ENCODE peak calls at places on chromosomes 13 and 19, in four cellular contexts. D is psoas muscle, L is foreskin fibroblast, B is left ventricle myocardium inferior. Y is an unnamed sample.

GRCh38 chr13:70171151-70171550 is 62.9 kb upstream of the KLHL1 start:
- DNase-seq in B (no peak), D (no peak), L (no peak), Y (no peak)

GRCh38 chr19:294341-294818 is 3.2 kb upstream of the PLPP2 start:
- DNase-seq in L (peak), B (no peak), D (no peak), Y (no peak)

GRCh38 chr13:97279913-97280312 is 57.8 kb downstream of the MBNL2 start:
- DNase-seq in L (no peak), D (no peak), B (no peak), Y (peak)

GRCh38 chr19:42076375-42076944 is 494 bp downstream of the ZNF574 start:
- DNase-seq in L (no peak), D (no peak), B (no peak), Y (no peak)

GRCh38 chr13:113052206-113052605 is 53.4 kb upstream of the F7 start:
- DNase-seq in D (no peak), L (no peak), B (no peak), Y (no peak)

GRCh38 chr19:27672309-27673047 is 1540.5 kb downstream of the UQCRFS1 start:
- DNase-seq in B (peak), D (no peak), L (no peak), Y (no peak)

GRCh38 chr13:105436946-105437345 is 1098.5 kb downstream of the EFNB2 start:
- DNase-seq in D (no peak), B (no peak), L (no peak), Y (no peak)

GRCh38 chr19:39032164-39032918 is at the start of gene FBXO27:
- DNase-seq in D (peak), L (no peak), B (peak), Y (no peak)

GRCh38 chr13:34265016-34265692 is 447.2 kb downstream of the RFC3 start:
- DNase-seq in B (no peak), D (no peak), L (no peak), Y (no peak)

GRCh38 chr13:20873348-20873747 is 29.2 kb downstream of the XPO4 start:
- DNase-seq in D (no peak), B (no peak), L (peak), Y (peak)

GRCh38 chr19:51002542-51003311 is 1.3 kb upstream of the KLK8 start:
- DNase-seq in L (no peak), B (no peak), D (no peak), Y (no peak)

GRCh38 chr13:111963031-111963430 is 103.9 kb upstream of the SOX1 start:
- DNase-seq in L (no peak), B (no peak), D (no peak), Y (no peak)

GRCh38 chr13:82963466-82963865 is 918.8 kb downstream of the SLITRK1 start:
- DNase-seq in L (peak), D (no peak), B (no peak), Y (no peak)

GRCh38 chr19:34482380-34483250 is 1.1 kb downstream of the WTIP start:
- DNase-seq in B (no peak), D (no peak), L (peak), Y (no peak)

GRCh38 chr19:590396-590745 is 690 bp downstream of the HCN2 start:
- DNase-seq in L (no peak), D (no peak), B (no peak), Y (no peak)

GRCh38 chr19:3618144-3618810 is 8.3 kb downstream of the CACTIN start:
- DNase-seq in L (peak), D (peak), B (peak), Y (no peak)

GRCh38 chr13:83372786-83373185 is 509.5 kb downstream of the SLITRK1 start:
- DNase-seq in D (no peak), L (peak), B (no peak), Y (no peak)

GRCh38 chr19:13849991-13850909 is 26.7 kb upstream of the NANOS3 start:
- DNase-seq in B (peak), D (peak), L (peak), Y (no peak)

GRCh38 chr19:41373993-41374392 is 2.3 kb upstream of the TMEM91 start:
- DNase-seq in D (peak), L (peak), B (peak), Y (peak)

GRCh38 chr13:80921556-80921955 is 580.6 kb upstream of the SPRY2 start:
- DNase-seq in B (no peak), D (no peak), L (peak), Y (no peak)

GRCh38 chr19:55042688-55043087 is 4.6 kb upstream of the GP6 start:
- DNase-seq in D (no peak), B (no peak), L (no peak), Y (no peak)

GRCh38 chr19:35505956-35506355 is 7.5 kb downstream of the DMKN start:
- DNase-seq in D (no peak), B (no peak), L (no peak), Y (no peak)

GRCh38 chr19:40389404-40390083 is 437 bp downstream of the HIPK4 start:
- DNase-seq in D (no peak), B (no peak), L (no peak), Y (no peak)

GRCh38 chr19:35828694-35829301 is 16.2 kb upstream of the PRODH2 start:
- DNase-seq in L (peak), D (peak), B (peak), Y (peak)

GRCh38 chr13:94646904-94647303 is 45.2 kb downstream of the GPR180 start:
- DNase-seq in B (no peak), D (no peak), L (no peak), Y (no peak)

GRCh38 chr19:39320948-39321831 is 527 bp upstream of the LRFN1 start:
- DNase-seq in L (no peak), B (no peak), D (no peak), Y (no peak)

GRCh38 chr19:1394252-1395193 is 6.8 kb downstream of the GAMT start:
- DNase-seq in L (no peak), D (no peak), B (no peak), Y (no peak)

GRCh38 chr19:13483215-13483614 is 23.1 kb downstream of the CACNA1A start:
- DNase-seq in L (no peak), D (no peak), B (no peak), Y (no peak)

GRCh38 chr13:29162638-29163037 is 342.5 kb downstream of the MTUS2 start:
- DNase-seq in B (no peak), D (no peak), L (peak), Y (no peak)

GRCh38 chr13:110275931-110276552 is 30.9 kb downstream of the COL4A1 start:
- DNase-seq in B (peak), L (no peak), D (peak), Y (no peak)

GRCh38 chr19:3725640-3726310 is 17.6 kb downstream of the TJP3 start:
- DNase-seq in B (no peak), L (no peak), D (no peak), Y (no peak)

GRCh38 chr19:12578641-12579040 is 27.4 kb upstream of the ZNF564 start:
- DNase-seq in L (no peak), B (no peak), D (no peak), Y (no peak)

GRCh38 chr19:2902590-2903218 is 2.0 kb downstream of the ZNF57 start:
- DNase-seq in D (no peak), L (no peak), B (no peak), Y (no peak)

GRCh38 chr13:41054212-41054877 is 7.0 kb upstream of the WBP4 start:
- DNase-seq in B (no peak), D (no peak), L (peak), Y (peak)

GRCh38 chr13:60562081-60562764 is 165.2 kb downstream of the TDRD3 start:
- DNase-seq in D (no peak), B (no peak), L (no peak), Y (no peak)

GRCh38 chr13:49693191-49693733 is 2.0 kb upstream of the EBPL start:
- DNase-seq in B (no peak), D (no peak), L (no peak), Y (no peak)

GRCh38 chr19:22733691-22734090 is 50.3 kb downstream of the ZNF99 start:
- DNase-seq in L (no peak), B (no peak), D (no peak), Y (no peak)

GRCh38 chr19:5925830-5926459 is 11.9 kb downstream of the CAPS start:
- DNase-seq in B (no peak), D (no peak), L (no peak), Y (no peak)

GRCh38 chr19:5929179-5929578 is 15.1 kb downstream of the CAPS start:
- DNase-seq in L (no peak), B (no peak), D (no peak), Y (no peak)

GRCh38 chr19:5929646-5930045 is 15.6 kb downstream of the CAPS start:
- DNase-seq in L (no peak), D (no peak), B (no peak), Y (no peak)

GRCh38 chr19:5927439-5927821 is 13.4 kb downstream of the CAPS start:
- DNase-seq in L (no peak), B (no peak), D (no peak), Y (no peak)

GRCh38 chr19:5926641-5927438 is 12.8 kb downstream of the CAPS start:
- DNase-seq in L (peak), B (peak), D (peak), Y (no peak)
- H3K4me3 ChIP-seq in L (peak), B (peak), D (no peak), Y (no peak)

DNA sequence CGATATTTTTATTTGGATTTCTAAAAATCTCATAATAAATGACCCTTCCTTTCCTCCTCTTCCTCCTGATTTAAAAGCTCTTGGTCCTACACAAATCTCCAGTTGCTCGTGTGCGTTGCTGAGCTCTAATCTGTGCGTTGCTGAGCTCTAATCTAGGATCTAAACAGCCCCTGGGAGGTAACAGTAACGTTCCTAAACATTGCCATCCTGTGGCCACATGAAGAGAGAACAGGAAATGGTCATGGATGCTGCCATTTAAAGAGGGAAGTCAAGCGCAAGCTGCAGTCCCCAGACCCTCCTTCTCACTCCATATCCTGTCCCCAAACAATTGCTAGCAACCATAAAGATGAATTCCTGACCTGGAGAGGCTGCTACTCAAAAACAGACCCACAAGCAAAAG is 170.8 kb downstream of the NUFIP1 start:
- DNase-seq in L (no peak), D (no peak), B (no peak), Y (no peak)
- TF ChIP-seq CTCF in L (no peak), D (no peak), B (no peak), Y (peak)

GRCh38 chr13:101150998-101151397 is 265.3 kb downstream of the NALCN start:
- DNase-seq in D (no peak), L (peak), B (no peak), Y (no peak)
- H3K4me3 ChIP-seq in D (no peak), L (no peak), B (no peak), Y (no peak)

DNA sequence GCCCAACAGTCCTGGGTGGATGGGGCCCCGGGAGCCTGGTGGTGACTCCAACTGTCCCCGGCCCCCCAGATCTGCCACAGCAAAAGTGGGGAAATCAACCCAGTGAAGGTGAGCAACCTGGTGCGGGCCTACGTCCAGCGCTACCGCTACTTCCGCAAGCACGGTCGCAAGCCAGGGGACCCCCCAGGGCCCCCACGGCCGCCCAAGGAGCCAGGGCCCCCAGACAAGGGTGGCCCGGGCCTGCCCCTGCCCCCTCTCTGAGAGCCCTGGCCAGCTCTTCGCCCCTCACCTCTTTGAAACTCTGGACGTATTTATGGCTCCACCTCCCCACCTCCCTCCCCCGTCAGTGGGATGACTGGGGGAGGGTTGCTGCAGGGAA is 7.5 kb downstream of the IRF3 start:
- DNase-seq in L (no peak), D (no peak), B (no peak), Y (no peak)
- TF ChIP-seq CTCF in L (no peak), D (no peak), B (no peak), Y (no peak)